ENCODE peak calls at places on chromosomes 13 and 19, in eight cellular contexts. Q is tibial nerve, B is uterus, F is H1, N is ovary, X is body of pancreas, L is H54, M is heart left ventricle. C is an unnamed sample.

GRCh38 chr19:54470991-54471782 is 1.9 kb downstream of the CDC42EP5 start:
- DNase-seq in X (peak; percentile 62), B (no peak), Q (peak; percentile 42), M (peak; percentile 51), F (peak; percentile 60), N (peak; percentile 33), L (peak; percentile 23), C (no peak)

GRCh38 chr19:38735257-38735686 is 9.0 kb downstream of the CAPN12 start:
- DNase-seq in N (peak; percentile 37), M (no peak), L (no peak), Q (no peak), F (peak; percentile 82), B (peak; percentile 43), X (no peak), C (peak; percentile 60)

GRCh38 chr13:67932991-67933390 is 702.9 kb upstream of the PCDH9 start:
- DNase-seq in Q (no peak), M (no peak), N (no peak), L (no peak), F (no peak), B (no peak), X (no peak), C (no peak)

GRCh38 chr19:48249502-48250014 is 6.2 kb downstream of the CARD8 start:
- DNase-seq in B (peak; percentile 49), F (no peak), N (no peak), L (no peak), X (no peak), M (peak; percentile 52), Q (no peak), C (peak; percentile 58)

GRCh38 chr13:98144501-98145350 is 1.8 kb downstream of the FARP1 start:
- DNase-seq in X (peak; percentile 20), F (no peak), M (peak; percentile 30), N (no peak), Q (no peak), B (no peak), L (no peak), C (peak; percentile 44)

GRCh38 chr19:42023121-42023942 is 29.3 kb upstream of the ATP1A3 start:
- DNase-seq in L (no peak), B (no peak), Q (no peak), N (no peak), M (no peak), F (peak; percentile 84), X (no peak), C (no peak)

GRCh38 chr19:19821366-19822147 is at the start of gene ZNF506:
- DNase-seq in M (peak; percentile 100), F (peak; percentile 79), B (peak; percentile 99), L (peak; percentile 6), X (peak; percentile 99), Q (peak; percentile 100), N (peak; percentile 100), C (peak; percentile 98)

GRCh38 chr13:44273991-44274810 is 99.4 kb upstream of the SERP2 start:
- DNase-seq in B (peak; percentile 45), Q (no peak), M (no peak), L (no peak), X (no peak), N (no peak), F (no peak), C (no peak)

GRCh38 chr13:109158383-109158782 is 529.0 kb downstream of the MYO16 start:
- DNase-seq in Q (no peak), N (no peak), M (no peak), B (no peak), F (no peak), X (no peak), L (no peak), C (no peak)

GRCh38 chr19:1221141-1221903 is 15.7 kb downstream of the STK11 start:
- DNase-seq in Q (peak; percentile 51), L (no peak), B (peak; percentile 48), M (peak; percentile 84), N (peak; percentile 75), F (peak; percentile 78), X (peak; percentile 80), C (peak; percentile 89)

GRCh38 chr19:44640518-44640917 is 3.2 kb upstream of the PVR start:
- DNase-seq in M (peak; percentile 39), X (no peak), L (no peak), N (no peak), Q (no peak), F (no peak), B (no peak), C (no peak)

GRCh38 chr13:102707465-102707864 is 12.6 kb upstream of the METTL21C start:
- DNase-seq in L (peak; percentile 43), M (no peak), F (no peak), B (no peak), X (no peak), Q (no peak), N (no peak), C (no peak)

GRCh38 chr19:53579518-53579917 is 41.6 kb downstream of the ZNF331 start:
- DNase-seq in M (no peak), N (no peak), B (no peak), Q (no peak), X (no peak), L (no peak), F (no peak), C (no peak)

GRCh38 chr13:37695200-37695599 is 96.6 kb upstream of the POSTN start:
- DNase-seq in M (no peak), N (no peak), Q (no peak), L (no peak), B (no peak), F (no peak), X (no peak), C (no peak)

GRCh38 chr19:23075031-23075733 is 41.6 kb upstream of the ZNF730 start:
- DNase-seq in N (peak; percentile 72), X (peak; percentile 39), B (peak; percentile 39), L (peak; percentile 19), F (peak; percentile 95), Q (no peak), M (peak; percentile 62), C (peak; percentile 20)
- TF ChIP-seq POLR2A in N (no peak), X (no peak), B (no peak), L (no peak), F (peak; percentile 94), Q (no peak), M (no peak), C (no peak)

GRCh38 chr19:6739390-6739883 is at the start of gene TRIP10:
- DNase-seq in M (peak; percentile 95), B (peak; percentile 90), Q (peak; percentile 85), F (peak; percentile 84), X (peak; percentile 88), N (peak; percentile 91), L (peak; percentile 64), C (peak; percentile 89)
- TF ChIP-seq POLR2A in M (no peak), B (peak; percentile 73), Q (peak; percentile 72), F (no peak), X (no peak), N (peak; percentile 65), L (peak; percentile 31), C (peak; percentile 28)

DNA sequence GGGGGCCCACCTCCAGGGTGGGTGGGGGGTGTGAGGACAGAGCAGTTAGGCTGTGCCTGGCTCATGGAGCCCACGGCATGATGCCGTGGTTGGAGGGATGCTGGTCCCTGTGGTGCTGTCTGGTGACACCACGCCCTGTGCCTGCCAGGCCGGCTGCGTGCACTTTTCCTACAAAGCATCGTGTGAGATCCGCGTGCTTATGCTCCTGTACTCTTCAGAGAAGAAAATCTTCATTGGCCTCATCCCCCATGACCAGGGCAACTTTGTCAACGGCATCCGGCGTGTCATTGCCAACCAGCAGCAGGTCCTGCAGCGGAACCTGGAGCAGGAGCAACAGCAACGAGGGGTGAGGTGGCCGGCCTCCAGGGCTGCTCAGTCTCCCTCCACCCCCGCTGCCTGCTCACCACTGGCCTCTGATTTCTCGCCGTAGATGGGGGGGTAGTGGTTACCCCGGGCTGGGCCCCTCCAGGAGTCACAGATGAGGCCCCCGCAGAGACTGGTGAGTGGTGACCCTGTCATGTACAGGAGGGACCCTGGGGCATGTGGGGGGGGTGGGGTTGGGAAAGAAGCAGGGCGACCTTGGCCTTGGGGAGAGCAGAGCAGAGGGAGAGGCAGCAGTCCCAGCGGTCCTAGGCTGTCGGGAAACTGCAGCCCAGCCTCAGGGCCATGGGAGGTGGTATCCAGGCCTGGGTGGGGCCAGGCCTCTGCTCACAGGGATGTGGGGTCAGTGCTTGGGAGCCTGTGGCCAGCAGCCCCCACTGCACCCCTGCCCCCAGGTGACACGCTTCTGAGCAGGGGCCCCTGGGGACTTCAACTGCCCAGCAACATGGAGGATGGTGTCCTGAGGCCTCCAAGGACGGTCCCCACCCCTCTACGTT is 7.3 kb downstream of the PNKP start:
- DNase-seq in N (peak; percentile 42), B (no peak), F (no peak), X (no peak), Q (no peak), M (no peak), L (no peak), C (peak; percentile 77)
- TF ChIP-seq POLR2A in N (no peak), B (no peak), F (no peak), X (no peak), Q (no peak), M (no peak), L (no peak), C (peak; percentile 25)

GRCh38 chr19:49931293-49932040 is 2.2 kb upstream of the NUP62 start:
- DNase-seq in L (no peak), Q (no peak), F (no peak), N (no peak), B (no peak), M (no peak), X (no peak), C (no peak)

GRCh38 chr19:49929611-49930482 is 543 bp upstream of the NUP62 start:
- DNase-seq in Q (peak; percentile 76), B (peak; percentile 95), X (peak; percentile 93), N (peak; percentile 97), L (peak; percentile 88), F (peak; percentile 96), M (peak; percentile 95), C (peak; percentile 96)

GRCh38 chr19:49927526-49928264 is 1.3 kb upstream of the ATF5 start:
- DNase-seq in L (no peak), X (no peak), B (no peak), N (no peak), Q (no peak), F (no peak), M (no peak), C (no peak)

GRCh38 chr19:49930483-49931011 is 1.2 kb upstream of the NUP62 start:
- DNase-seq in X (no peak), N (peak; percentile 74), L (peak; percentile 66), F (peak; percentile 67), Q (no peak), B (peak; percentile 57), M (peak; percentile 57), C (peak; percentile 83)

GRCh38 chr19:49929121-49929610 is at the start of the genes ATF5 and NUP62:
- DNase-seq in M (peak; percentile 93), F (peak; percentile 97), Q (peak; percentile 80), X (peak; percentile 92), N (peak; percentile 92), L (peak; percentile 97), B (peak; percentile 88), C (peak; percentile 92)
- TF ChIP-seq POLR2A in M (no peak), F (no peak), Q (peak; percentile 38), X (no peak), N (no peak), L (peak; percentile 80), B (no peak), C (no peak)